ENCODE peak calls at places on chromosome 12, in five cellular contexts. B is caudate nucleus, R is WERI-Rb-1, F is IMR-90, U is A549. X is an unnamed sample.

GRCh38 chr12:16955083-16955657 is 349.2 kb upstream of the LMO3 start:
- DNase-seq in B (no peak), R (no peak), F (no peak), U (peak; percentile 62), X (peak; percentile 44)

GRCh38 chr12:67921286-67921685 is 68.0 kb upstream of the IFNG-AS1 start:
- DNase-seq in B (no peak), R (no peak), F (no peak), U (no peak), X (peak; percentile 86)

GRCh38 chr12:47123730-47124129 is 44.0 kb upstream of the AMIGO2 start:
- DNase-seq in B (no peak), R (no peak), F (no peak), U (no peak), X (no peak)

GRCh38 chr12:48818831-48819590 is 715 bp downstream of the CACNB3 start:
- DNase-seq in B (peak; percentile 53), R (peak; percentile 39), F (no peak), U (no peak), X (no peak)

GRCh38 chr12:114688256-114688845 is 4.4 kb upstream of the TBX3 start:
- DNase-seq in B (no peak), R (no peak), F (no peak), U (no peak), X (no peak)

GRCh38 chr12:18171571-18171970 is 81.6 kb upstream of the RERGL start:
- DNase-seq in B (no peak), R (no peak), F (no peak), U (no peak), X (no peak)

GRCh38 chr12:753401-754237 is 1.2 kb downstream of the WNK1 start:
- DNase-seq in B (peak; percentile 33), R (peak; percentile 37), F (no peak), U (peak; percentile 54), X (no peak)

GRCh38 chr12:108838194-108839010 is 19.0 kb downstream of the SSH1 start:
- DNase-seq in B (no peak), R (no peak), F (peak; percentile 100), U (peak; percentile 99), X (peak; percentile 99)

GRCh38 chr12:93226356-93226755 is 151.4 kb upstream of the NUDT4 start:
- DNase-seq in B (no peak), R (no peak), F (peak; percentile 38), U (no peak), X (no peak)

GRCh38 chr12:91680864-91681263 is 464.8 kb downstream of the BTG1 start:
- DNase-seq in B (no peak), R (no peak), F (no peak), U (no peak), X (no peak)

GRCh38 chr12:93662961-93663728 is 14.0 kb upstream of the CRADD start:
- DNase-seq in B (no peak), R (no peak), F (peak; percentile 33), U (no peak), X (no peak)

GRCh38 chr12:120994059-120994458 is 15.7 kb downstream of the HNF1A start:
- DNase-seq in B (no peak), R (no peak), F (no peak), U (no peak), X (no peak)

GRCh38 chr12:54337854-54338650 is 13.1 kb downstream of the COPZ1 start:
- DNase-seq in B (no peak), R (no peak), F (peak; percentile 63), U (no peak), X (no peak)
- H3K27ac ChIP-seq in B (peak overlapping the region; percentile 16), R (peak overlapping the region; percentile 36), F (peak overlapping the region; percentile 60), U (no peak overlapping the region), X (no peak overlapping the region)

GRCh38 chr12:124284368-124284767 is 10.5 kb upstream of the RFLNA start:
- DNase-seq in B (no peak), R (no peak), F (no peak), U (no peak), X (no peak)
- H3K27ac ChIP-seq in B (no peak overlapping the region), R (no peak overlapping the region), F (no peak overlapping the region), U (no peak overlapping the region), X (no peak overlapping the region)

DNA sequence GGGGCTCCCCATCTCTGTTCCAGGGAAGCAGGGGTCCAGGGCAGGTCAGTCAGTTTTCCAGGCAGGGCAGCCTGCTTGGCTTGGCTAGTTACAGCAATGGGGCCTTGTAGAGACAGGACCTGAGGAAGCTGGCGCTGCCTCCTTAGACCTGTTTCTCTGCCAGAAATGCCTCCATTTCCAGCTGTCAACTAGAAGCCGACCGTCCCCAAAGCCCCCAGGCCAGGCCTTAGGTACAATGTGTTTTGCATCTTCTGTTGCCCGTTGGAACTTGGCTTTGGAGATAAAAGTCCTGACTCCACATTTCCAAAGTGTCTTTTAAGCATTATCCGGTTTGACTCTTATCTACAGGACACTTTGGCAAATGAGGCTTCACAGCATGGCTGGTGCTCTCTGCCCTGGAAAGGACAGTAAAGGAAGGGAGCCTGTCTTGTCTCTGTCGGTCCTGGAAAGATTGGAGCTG is 42.6 kb downstream of the KRT80 start:
- DNase-seq in B (no peak), R (no peak), F (no peak), U (no peak), X (no peak)
- H3K27ac ChIP-seq in B (no peak overlapping the region), R (no peak overlapping the region), F (peak overlapping the region; percentile 11), U (peak overlapping the region; percentile 100), X (peak overlapping the region; percentile 99)

GRCh38 chr12:11657511-11657910 is 8.0 kb downstream of the ETV6 start:
- DNase-seq in B (no peak), R (no peak), F (no peak), U (no peak), X (no peak)
- H3K27ac ChIP-seq in B (no peak overlapping the region), R (no peak overlapping the region), F (no peak overlapping the region), U (no peak overlapping the region), X (no peak overlapping the region)

X was measured in foreskin keratinocyte.